ENCODE peak calls at places on chromosomes 16 and 17, in seven cellular contexts. A is tibial artery, O is tibial nerve, T is keratinocyte, F is neuronal stem cell, Z is PC-3, Q is adipocyte. N is an unnamed sample.

GRCh38 chr17:28133562-28133970 is 91.1 kb downstream of the NLK start:
- DNase-seq in T (peak; percentile 40), Z (peak; percentile 66), A (no peak), Q (peak; percentile 29), O (no peak), F (no peak), N (no peak)

GRCh38 chr17:61219460-61219859 is 180.2 kb upstream of the TBX2 start:
- DNase-seq in O (no peak), Z (no peak), T (no peak), Q (peak; percentile 32), F (no peak), A (peak; percentile 75), N (no peak)

GRCh38 chr17:29588017-29588557 is 1.4 kb downstream of the GIT1 start:
- DNase-seq in Q (no peak), O (no peak), F (no peak), T (no peak), A (no peak), Z (no peak), N (no peak)

GRCh38 chr16:25750489-25750888 is 58.7 kb downstream of the HS3ST4 start:
- DNase-seq in F (no peak), Z (no peak), A (no peak), T (no peak), O (no peak), Q (no peak), N (no peak)

GRCh38 chr17:45747907-45748306 is 36.2 kb upstream of the CRHR1 start:
- DNase-seq in O (no peak), A (no peak), Z (no peak), F (no peak), Q (no peak), T (no peak), N (no peak)

GRCh38 chr16:56789360-56789759 is 59.4 kb downstream of the NUP93 start:
- DNase-seq in T (no peak), Z (peak; percentile 56), A (no peak), F (no peak), O (no peak), Q (peak; percentile 47), N (no peak)

GRCh38 chr17:77144227-77144626 is 3.5 kb downstream of the SEC14L1 start:
- DNase-seq in Z (no peak), Q (no peak), T (no peak), A (no peak), F (no peak), O (no peak), N (no peak)

GRCh38 chr17:66637491-66637890 is 197.4 kb upstream of the CACNG5 start:
- DNase-seq in T (no peak), O (no peak), Z (no peak), Q (no peak), A (no peak), F (no peak), N (no peak)

GRCh38 chr16:3673676-3674377 is 19.3 kb downstream of the DNASE1 start:
- DNase-seq in Z (no peak), Q (no peak), O (no peak), A (no peak), F (no peak), T (no peak), N (no peak)

GRCh38 chr17:27572665-27573064 is 58.3 kb upstream of the LGALS9 start:
- DNase-seq in Q (no peak), F (no peak), T (no peak), Z (no peak), A (no peak), O (no peak), N (no peak)

DNA sequence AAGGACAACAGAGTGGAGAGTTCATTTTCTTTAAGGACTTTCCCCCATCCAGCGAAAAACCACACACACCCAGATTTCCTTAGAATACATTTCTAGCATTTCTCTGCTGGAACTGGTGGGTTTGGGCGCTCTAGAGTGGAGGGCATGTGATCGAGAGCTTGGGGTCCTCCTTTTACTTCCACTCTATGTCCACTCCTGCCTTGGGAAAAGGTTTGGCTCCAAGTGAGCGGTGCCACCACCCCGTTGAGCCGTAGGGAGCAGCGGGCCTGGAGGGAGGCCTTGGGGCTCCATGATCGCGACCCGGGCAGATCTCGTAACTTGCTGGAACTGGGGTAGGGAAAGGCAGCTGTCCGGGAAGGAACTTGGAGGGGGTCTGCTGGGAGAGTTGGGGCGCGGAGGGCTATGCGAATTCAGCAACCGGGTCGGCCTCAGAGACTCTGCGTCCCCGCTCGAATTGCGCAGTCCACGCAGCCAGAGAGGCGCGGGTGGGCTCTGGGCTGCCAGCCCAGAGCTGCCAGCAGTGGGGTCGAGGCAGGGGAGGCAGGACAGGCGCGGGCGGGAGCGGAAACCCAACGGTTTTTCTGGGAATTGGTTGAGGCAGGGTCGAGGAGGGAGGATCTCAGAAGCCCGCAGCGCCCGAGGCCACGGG is 2.3 kb downstream of the DLX4 start:
- DNase-seq in O (no peak), A (no peak), Z (no peak), Q (no peak), F (no peak), T (no peak), N (no peak)
- H3K4me3 ChIP-seq in O (no peak overlapping the region), A (no peak overlapping the region), Z (no peak overlapping the region), Q (peak overlapping the region; percentile 44), F (no peak overlapping the region), T (no peak overlapping the region), N (peak overlapping the region; percentile 28)

GRCh38 chr17:39196191-39196819 is 1.2 kb downstream of the CACNB1 start:
- DNase-seq in A (no peak), T (no peak), O (no peak), Z (no peak), F (no peak), Q (peak; percentile 42), N (no peak)

GRCh38 chr17:39197380-39198185 is at the start of gene CACNB1:
- DNase-seq in Q (peak; percentile 91), Z (peak; percentile 58), F (peak; percentile 79), A (peak; percentile 91), T (no peak), O (peak; percentile 64), N (no peak)

GRCh38 chr17:39199673-39199985 is 454 bp upstream of the RPL19 start:
- DNase-seq in Q (no peak), T (no peak), Z (no peak), F (no peak), A (no peak), O (no peak), N (no peak)

GRCh38 chr17:39196820-39197331 is 593 bp downstream of the CACNB1 start:
- DNase-seq in Q (peak; percentile 55), T (no peak), Z (peak; percentile 35), O (no peak), A (peak; percentile 89), F (no peak), N (no peak)

GRCh38 chr17:39198186-39198566 is 707 bp upstream of the CACNB1 start:
- DNase-seq in T (no peak), A (no peak), O (peak; percentile 36), F (peak; percentile 33), Z (no peak), Q (peak; percentile 29), N (no peak)
- H3K4me1 ChIP-seq in T (peaks cover 26% of the 10 kb centered on the region), A (peaks cover 61% of the 10 kb centered on the region), O (peaks cover 34% of the 10 kb centered on the region), F (peaks cover 15% of the 10 kb centered on the region), Z (peaks cover 24% of the 10 kb centered on the region), Q (peaks cover 58% of the 10 kb centered on the region), N (peaks cover 52% of the 10 kb centered on the region)

DNA sequence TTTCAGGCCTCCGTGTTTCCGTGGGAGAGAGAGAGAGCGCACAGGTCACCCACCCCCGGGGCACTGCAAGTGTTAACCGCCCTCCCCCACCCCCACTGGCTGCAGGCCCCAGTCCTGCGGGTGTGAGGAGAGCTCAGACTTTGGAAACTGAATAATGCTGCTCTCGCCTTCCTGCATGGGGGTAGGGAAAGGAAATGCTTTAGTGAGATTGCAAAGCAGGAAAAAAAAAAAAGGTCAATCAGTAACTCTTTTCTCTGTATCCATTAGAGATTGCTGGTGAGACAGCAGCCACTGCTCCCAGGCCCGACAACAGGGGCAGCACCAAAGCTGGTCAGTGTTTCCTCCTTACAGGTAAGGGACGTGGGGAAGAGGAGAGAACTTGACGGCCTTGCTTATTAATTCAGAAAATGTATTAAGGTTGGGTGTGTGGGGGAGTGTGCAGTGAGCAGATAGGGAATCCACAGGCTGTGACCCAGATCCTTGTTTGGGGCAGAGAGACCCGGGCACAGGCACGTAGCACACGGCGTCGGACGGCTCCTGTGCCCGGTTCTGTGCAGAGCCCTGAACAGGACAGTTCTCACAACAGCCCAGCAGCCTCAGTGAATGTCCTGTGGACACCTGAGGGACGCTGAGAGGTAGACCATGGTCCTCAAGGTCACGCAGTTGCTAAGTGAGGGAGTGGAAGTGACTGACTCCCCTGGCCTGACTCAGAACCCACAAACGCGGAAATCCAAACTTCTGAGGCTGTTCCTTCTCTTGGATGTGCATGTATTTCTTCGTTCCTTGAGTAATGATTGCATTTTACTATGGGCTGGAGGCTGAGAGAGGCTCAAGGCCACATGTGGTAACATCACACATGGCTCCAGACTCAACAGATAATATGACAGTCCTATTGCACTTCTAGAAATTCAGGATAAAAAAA is 156.5 kb downstream of the FOXL1 start:
- DNase-seq in O (no peak), Q (no peak), Z (no peak), F (no peak), A (no peak), T (no peak), N (no peak)
- H3K4me3 ChIP-seq in O (no peak overlapping the region), Q (no peak overlapping the region), Z (no peak overlapping the region), F (no peak overlapping the region), A (no peak overlapping the region), T (no peak overlapping the region), N (no peak overlapping the region)

GRCh38 chr17:31494259-31495048 is 103.0 kb downstream of the RAB11FIP4 start:
- DNase-seq in Z (no peak), Q (no peak), F (no peak), O (no peak), T (peak; percentile 71), A (no peak), N (no peak)

GRCh38 chr17:31491794-31492171 is 100.3 kb downstream of the RAB11FIP4 start:
- DNase-seq in O (no peak), T (peak; percentile 28), Q (no peak), F (no peak), A (no peak), Z (no peak), N (no peak)

GRCh38 chr17:31493656-31494155 is 102.2 kb downstream of the RAB11FIP4 start:
- DNase-seq in F (no peak), Q (no peak), O (no peak), T (no peak), Z (no peak), A (no peak), N (no peak)

GRCh38 chr17:31492206-31492605 is 100.7 kb downstream of the RAB11FIP4 start:
- DNase-seq in O (no peak), Q (no peak), Z (no peak), A (no peak), F (no peak), T (no peak), N (no peak)

DNA sequence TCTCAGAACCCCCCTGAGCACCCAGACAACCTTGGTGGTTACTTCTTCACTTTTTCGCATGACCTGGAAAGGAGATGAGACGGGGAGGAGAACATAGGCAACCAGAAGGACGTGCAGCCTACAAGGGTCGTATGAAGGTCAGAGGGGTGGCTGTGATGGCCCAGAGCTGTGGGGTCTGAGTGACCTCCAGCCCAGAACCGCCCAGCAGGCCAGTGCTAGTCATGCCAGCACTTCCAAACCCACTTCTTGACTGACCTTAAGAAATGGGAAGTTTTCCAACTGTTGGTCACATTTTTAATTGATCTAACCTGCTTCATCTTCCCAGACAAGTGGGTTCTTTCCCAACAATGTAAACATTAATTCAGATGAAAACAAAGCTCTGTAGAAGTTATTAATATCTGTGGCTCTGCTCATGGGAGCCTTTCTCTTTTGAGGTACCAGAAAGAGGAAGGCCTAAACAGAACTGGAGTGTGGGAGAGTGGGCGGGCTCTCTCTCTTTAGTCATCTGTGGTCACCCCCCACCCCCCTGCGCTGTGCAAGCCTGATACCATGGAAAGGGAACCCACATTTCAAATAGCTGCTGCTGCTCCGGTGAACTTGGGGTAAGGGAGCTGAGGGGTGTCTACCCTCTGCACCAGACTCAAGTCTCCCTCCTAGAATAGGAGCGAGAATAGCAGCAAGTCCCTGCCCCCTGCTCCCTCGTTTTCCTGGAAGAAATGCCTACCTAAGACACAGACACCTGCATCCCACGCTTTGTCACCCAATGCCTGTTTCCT is 101.6 kb downstream of the RAB11FIP4 start:
- DNase-seq in A (no peak), T (no peak), F (no peak), O (peak; percentile 38), Q (no peak), Z (no peak), N (peak; percentile 44)
- H3K4me1 ChIP-seq in A (peaks cover 10% of the 10 kb centered on the region), T (peaks cover 74% of the 10 kb centered on the region), F (peaks cover 3% of the 10 kb centered on the region), O (peaks cover 10% of the 10 kb centered on the region), Q (no peaks in the 10 kb centered on the region), Z (peaks cover 4% of the 10 kb centered on the region), N (peaks cover 34% of the 10 kb centered on the region)